ENCODE peak calls at places on chromosomes 7 and 10, in nine cellular contexts. X is endodermal cell; Z is effector CD4-positive, alpha-beta T cell; D is stimulated activated CD4-positive, alpha-beta T cell treated with anti-CD3 and anti-CD28 coated beads, TNF-alpha, amount 100 ng/mL, for 1 hour; B is OCI-M1; L is naive B cell; F is Calu3; T is heart right ventricle; U is heart left ventricle. Y is an unnamed sample.

GRCh38 chr10:125159486-125159931 is 854 bp downstream of the CTBP2 start:
- DNase-seq in B (peak; percentile 57), X (peak; percentile 52), F (no peak), U (peak; percentile 58), D (no peak), L (no peak), Z (no peak), T (no peak), Y (no peak)

GRCh38 chr10:6770846-6771245 is 190.8 kb upstream of the PRKCQ start:
- DNase-seq in T (no peak), L (no peak), Z (no peak), X (no peak), D (no peak), B (no peak), F (no peak), U (no peak), Y (no peak)

GRCh38 chr7:33965116-33965827 is 59.9 kb downstream of the BMPER start:
- DNase-seq in U (no peak), X (no peak), Z (no peak), T (no peak), D (no peak), F (no peak), B (no peak), L (no peak), Y (no peak)

GRCh38 chr7:91435386-91436059 is 171.3 kb downstream of the FZD1 start:
- DNase-seq in T (no peak), Z (no peak), B (no peak), F (no peak), D (no peak), L (no peak), U (no peak), X (no peak), Y (no peak)

GRCh38 chr10:127016331-127016730 is 111.1 kb downstream of the DOCK1 start:
- DNase-seq in F (no peak), B (no peak), D (no peak), L (no peak), X (no peak), U (no peak), Z (no peak), T (no peak), Y (no peak)

GRCh38 chr10:18516851-18517250 is 134.5 kb downstream of the NSUN6 start:
- DNase-seq in X (no peak), T (no peak), L (no peak), D (no peak), B (no peak), U (no peak), F (no peak), Z (no peak), Y (no peak)

GRCh38 chr10:100485336-100485735 is 22.5 kb downstream of the WNT8B start:
- DNase-seq in X (peak; percentile 75), L (no peak), D (no peak), Z (no peak), B (no peak), F (no peak), U (no peak), T (no peak), Y (no peak)

GRCh38 chr10:44352316-44353127 is 32.4 kb downstream of the CXCL12 start:
- DNase-seq in X (peak; percentile 69), T (peak; percentile 60), U (peak; percentile 81), D (no peak), B (peak; percentile 30), F (no peak), L (no peak), Z (no peak), Y (no peak)

GRCh38 chr7:29342761-29343160 is 148.2 kb downstream of the CHN2 start:
- DNase-seq in X (peak; percentile 19), U (no peak), F (no peak), Z (no peak), D (no peak), L (no peak), B (peak; percentile 65), T (no peak), Y (no peak)

GRCh38 chr10:68955414-68955785 is 570 bp upstream of the DDX21 start:
- DNase-seq in F (peak; percentile 28), B (no peak), D (no peak), L (no peak), X (no peak), Z (peak; percentile 3), U (no peak), T (no peak), Y (no peak)

GRCh38 chr10:77625379-77625778 is 12.2 kb downstream of the KCNMA1 start:
- DNase-seq in U (no peak), D (no peak), L (no peak), F (no peak), T (no peak), Z (no peak), B (no peak), X (no peak), Y (no peak)

GRCh38 chr7:63376873-63377272 is 621.8 kb upstream of the ZNF722 start:
- DNase-seq in L (no peak), T (no peak), D (no peak), Z (no peak), B (no peak), F (no peak), X (no peak), U (no peak), Y (no peak)

GRCh38 chr7:50610521-50611277 is 45.5 kb upstream of the DDC start:
- DNase-seq in U (no peak), Z (peak; percentile 38), F (no peak), L (no peak), D (no peak), X (no peak), B (peak; percentile 0), T (no peak), Y (no peak)

GRCh38 chr10:11145498-11145855 is 127.8 kb downstream of the CELF2 start:
- DNase-seq in B (peak; percentile 91), F (no peak), L (peak; percentile 54), D (peak; percentile 39), Z (peak; percentile 60), X (no peak), U (peak; percentile 58), T (peak; percentile 47), Y (peak; percentile 61)

GRCh38 chr10:124545756-124546369 is 84.2 kb downstream of the LHPP start:
- DNase-seq in F (no peak), B (no peak), T (no peak), L (no peak), Z (no peak), U (no peak), X (no peak), D (no peak), Y (no peak)

GRCh38 chr7:80552304-80552703 is 40.4 kb upstream of the GNAT3 start:
- DNase-seq in T (no peak), F (no peak), B (peak; percentile 74), X (no peak), D (no peak), U (no peak), Z (no peak), L (no peak), Y (no peak)

GRCh38 chr10:8919291-8919690 is 864.8 kb downstream of the GATA3 start:
- DNase-seq in F (no peak), X (no peak), L (no peak), B (no peak), D (no peak), Z (no peak), U (no peak), T (no peak), Y (no peak)

GRCh38 chr7:38699481-38699880 is 68.3 kb upstream of the AMPH start:
- DNase-seq in B (no peak), D (no peak), F (no peak), Z (no peak), X (no peak), T (no peak), U (no peak), L (no peak), Y (no peak)

GRCh38 chr7:127628445-127628844 is 10.5 kb upstream of the PAX4 start:
- DNase-seq in X (peak; percentile 86), Z (no peak), L (no peak), U (no peak), F (no peak), B (no peak), D (no peak), T (no peak), Y (no peak)

GRCh38 chr7:136014659-136015058 is 37.5 kb upstream of the MTPN start:
- DNase-seq in F (no peak), U (no peak), Z (no peak), L (no peak), D (no peak), X (no peak), B (no peak), T (no peak), Y (no peak)

GRCh38 chr7:128017460-128017859 is 13.8 kb downstream of the LRRC4 start:
- DNase-seq in F (peak; percentile 11), T (no peak), D (no peak), X (no peak), Z (no peak), U (no peak), L (no peak), B (no peak), Y (no peak)

GRCh38 chr10:78231930-78232329 is 198.3 kb downstream of the RPS24 start:
- DNase-seq in B (no peak), F (peak; percentile 18), L (no peak), U (peak; percentile 49), D (no peak), T (no peak), X (peak; percentile 64), Z (no peak), Y (no peak)

GRCh38 chr10:121057291-121057690 is 206.1 kb downstream of the WDR11 start:
- DNase-seq in D (no peak), B (no peak), X (no peak), F (no peak), T (no peak), Z (no peak), U (no peak), L (no peak), Y (no peak)

GRCh38 chr7:158401295-158401694 is 186.3 kb downstream of the PTPRN2 start:
- DNase-seq in T (no peak), U (no peak), F (no peak), Z (no peak), X (no peak), D (no peak), B (no peak), L (no peak), Y (no peak)

GRCh38 chr10:126135939-126136595 is 239.7 kb downstream of the FANK1 start:
- DNase-seq in X (no peak), F (no peak), Z (no peak), B (peak; percentile 54), D (no peak), L (no peak), U (no peak), T (no peak), Y (no peak)

GRCh38 chr7:114527589-114527988 is 113.0 kb downstream of the FOXP2 start:
- DNase-seq in Z (no peak), X (no peak), U (no peak), D (no peak), F (no peak), B (no peak), T (no peak), L (no peak), Y (no peak)

GRCh38 chr10:21675157-21675796 is 141.2 kb downstream of the MLLT10 start:
- DNase-seq in D (no peak), F (peak; percentile 41), U (no peak), T (no peak), B (peak; percentile 71), X (peak; percentile 79), Z (peak; percentile 11), L (peak; percentile 18), Y (no peak)

GRCh38 chr10:88693392-88694020 is 12.5 kb upstream of the LIPK start:
- DNase-seq in U (no peak), T (no peak), F (no peak), D (no peak), L (no peak), Z (no peak), B (peak; percentile 62), X (no peak), Y (no peak)

GRCh38 chr10:71336632-71337031 is 17.6 kb downstream of the SLC29A3 start:
- DNase-seq in U (no peak), T (no peak), Z (no peak), B (no peak), L (no peak), F (no peak), X (no peak), D (no peak), Y (no peak)

GRCh38 chr7:85019778-85020177 is 167.1 kb downstream of the SEMA3D start:
- DNase-seq in B (no peak), D (no peak), Z (no peak), U (no peak), F (no peak), L (no peak), X (no peak), T (no peak), Y (no peak)

GRCh38 chr7:73770002-73770859 is at the start of gene CLDN3:
- DNase-seq in U (no peak), F (peak; percentile 95), T (no peak), L (peak; percentile 17), D (no peak), B (no peak), Z (no peak), X (peak; percentile 96), Y (no peak)